ENCODE peak calls at places on chromosomes 11 and 22, in seven cellular contexts. V is IMR-90, P is mesendoderm, R is mesenchymal stem cell, T is trophoblast cell, O is neuronal stem cell, F is H9. Q is an unnamed sample.

GRCh38 chr11:2575611-2576051 is 124.2 kb downstream of the KCNQ1OT1 start:
- DNase-seq in V (no peak), P (no peak), R (no peak), T (no peak), O (no peak), F (peak), Q (no peak)

GRCh38 chr22:26259510-26259909 is 90.2 kb downstream of the SEZ6L start:
- DNase-seq in V (peak), P (peak), R (no peak), T (peak), O (peak), F (peak), Q (peak)

GRCh38 chr22:45842141-45842831 is 134.7 kb downstream of the WNT7B start:
- DNase-seq in V (peak), P (no peak), R (peak), T (peak), O (no peak), F (no peak), Q (no peak)

GRCh38 chr11:1640076-1640946 is 10.7 kb downstream of the KRTAP5-5 start:
- DNase-seq in V (no peak), P (peak), R (peak), T (peak), O (peak), F (peak), Q (peak)

GRCh38 chr22:38415561-38416321 is 39.3 kb downstream of the KCNJ4 start:
- DNase-seq in V (no peak), P (peak), R (no peak), T (no peak), O (no peak), F (peak), Q (no peak)

GRCh38 chr11:114847599-114847998 is 169.3 kb downstream of the NXPE2 start:
- DNase-seq in V (no peak), P (peak), R (no peak), T (no peak), O (no peak), F (no peak), Q (no peak)

GRCh38 chr11:46240861-46241260 is 36.6 kb upstream of the CREB3L1 start:
- DNase-seq in V (no peak), P (peak), R (peak), T (no peak), O (no peak), F (no peak), Q (no peak)

GRCh38 chr11:92384316-92384715 is 159.7 kb downstream of the FAT3 start:
- DNase-seq in V (peak), P (no peak), R (peak), T (no peak), O (no peak), F (no peak), Q (no peak)

GRCh38 chr11:126127898-126128297 is 65.2 kb upstream of the CDON start:
- DNase-seq in V (no peak), P (no peak), R (no peak), T (no peak), O (no peak), F (no peak), Q (no peak)

GRCh38 chr22:46686221-46686872 is 51.7 kb downstream of the CERK start:
- DNase-seq in V (no peak), P (no peak), R (no peak), T (no peak), O (no peak), F (no peak), Q (no peak)

GRCh38 chr11:92681606-92682005 is 287.8 kb upstream of the MTNR1B start:
- DNase-seq in V (no peak), P (peak), R (no peak), T (no peak), O (no peak), F (no peak), Q (no peak)

GRCh38 chr11:91435694-91436375 is 788.8 kb upstream of the FAT3 start:
- DNase-seq in V (no peak), P (peak), R (no peak), T (no peak), O (no peak), F (no peak), Q (peak)

GRCh38 chr11:64563966-64564365 is 27.1 kb upstream of the SLC22A12 start:
- DNase-seq in V (no peak), P (no peak), R (no peak), T (no peak), O (no peak), F (no peak), Q (no peak)

GRCh38 chr22:32801436-32802290 is at the start of gene TIMP3:
- DNase-seq in V (peak), P (peak), R (peak), T (peak), O (peak), F (peak), Q (peak)

GRCh38 chr22:27800250-27801131 is 1.1 kb downstream of the MN1 start:
- DNase-seq in V (no peak), P (no peak), R (peak), T (no peak), O (peak), F (no peak), Q (no peak)

GRCh38 chr11:63763506-63764200 is 4.9 kb downstream of the ZFTA start:
- DNase-seq in V (no peak), P (peak), R (no peak), T (no peak), O (peak), F (peak), Q (no peak)

GRCh38 chr11:25423436-25424184 is 908.3 kb upstream of the ANO3 start:
- DNase-seq in V (peak), P (peak), R (peak), T (peak), O (no peak), F (no peak), Q (no peak)

GRCh38 chr11:66617148-66617814 is 851 bp downstream of the RBM14 start:
- DNase-seq in V (no peak), P (no peak), R (no peak), T (peak), O (no peak), F (no peak), Q (no peak)

GRCh38 chr11:64856382-64857227 is 12.2 kb upstream of the CDC42BPG start:
- DNase-seq in V (peak), P (peak), R (peak), T (peak), O (no peak), F (no peak), Q (no peak)

GRCh38 chr11:3995949-3996554 is 98.5 kb upstream of the RRM1 start:
- DNase-seq in V (peak), P (peak), R (peak), T (peak), O (no peak), F (no peak), Q (no peak)

GRCh38 chr11:68373810-68374501 is 61.6 kb downstream of the LRP5 start:
- DNase-seq in V (peak), P (no peak), R (peak), T (no peak), O (no peak), F (no peak), Q (no peak)

GRCh38 chr22:42167066-42167465 is 36.5 kb upstream of the CYP2D6 start:
- DNase-seq in V (no peak), P (no peak), R (no peak), T (no peak), O (no peak), F (no peak), Q (no peak)

GRCh38 chr11:118882489-118882888 is 1.2 kb upstream of the CXCR5 start:
- DNase-seq in V (no peak), P (no peak), R (peak), T (no peak), O (no peak), F (no peak), Q (no peak)

GRCh38 chr22:39960791-39961746 is 872 bp downstream of the TMA7B start:
- DNase-seq in V (peak), P (no peak), R (peak), T (peak), O (no peak), F (no peak), Q (no peak)

GRCh38 chr11:69140635-69141034 is 15.1 kb upstream of the SMIM38 start:
- DNase-seq in V (no peak), P (no peak), R (no peak), T (no peak), O (no peak), F (no peak), Q (no peak)

GRCh38 chr22:36325163-36326031 is 62.4 kb downstream of the MYH9 start:
- DNase-seq in V (peak), P (no peak), R (peak), T (no peak), O (no peak), F (no peak), Q (no peak)

GRCh38 chr11:2525166-2525861 is 80.5 kb downstream of the KCNQ1 start:
- DNase-seq in V (no peak), P (no peak), R (no peak), T (no peak), O (no peak), F (peak), Q (no peak)

GRCh38 chr11:116849060-116849459 is 11.6 kb upstream of the APOA1 start:
- DNase-seq in V (no peak), P (no peak), R (no peak), T (no peak), O (no peak), F (no peak), Q (no peak)

GRCh38 chr11:66363805-66364535 is 7.6 kb downstream of the SLC29A2 start:
- DNase-seq in V (no peak), P (peak), R (no peak), T (peak), O (no peak), F (peak), Q (peak)

GRCh38 chr11:128933481-128934178 is 9.0 kb downstream of the TP53AIP1 start:
- DNase-seq in V (no peak), P (no peak), R (no peak), T (no peak), O (no peak), F (no peak), Q (no peak)

GRCh38 chr11:48109046-48109666 is 107.5 kb upstream of the OR4B1 start:
- DNase-seq in V (peak), P (peak), R (peak), T (peak), O (no peak), F (no peak), Q (peak)

GRCh38 chr22:47200273-47201051 is 438.0 kb downstream of the TBC1D22A start:
- DNase-seq in V (no peak), P (no peak), R (no peak), T (no peak), O (no peak), F (no peak), Q (no peak)

DNA sequence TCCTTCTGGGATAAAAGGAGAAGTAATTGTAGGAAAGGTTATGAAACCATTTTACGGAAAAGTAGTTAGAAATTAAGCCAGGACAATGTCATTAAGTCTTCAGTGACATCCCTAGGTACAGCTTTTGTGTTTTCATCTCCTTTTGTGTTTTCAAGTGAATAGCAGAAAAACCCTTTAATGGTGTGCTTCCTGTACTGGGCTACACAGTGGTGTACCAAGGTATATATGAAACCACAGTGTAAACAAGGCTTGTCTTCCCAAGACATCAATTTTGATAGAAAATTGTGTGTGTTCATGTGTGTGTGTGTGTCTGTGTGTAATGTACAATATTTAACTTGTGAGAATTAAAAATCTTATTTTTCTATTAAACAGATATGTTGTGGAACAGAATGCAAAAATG is 8.9 kb downstream of the MRPL17 start:
- DNase-seq in V (no peak), P (no peak), R (no peak), T (no peak), O (no peak), F (no peak), Q (no peak)
- H4K8ac ChIP-seq in V (no peak), P (no peak), R (no peak), T (no peak), O (no peak), F (no peak), Q (no peak)

DNA sequence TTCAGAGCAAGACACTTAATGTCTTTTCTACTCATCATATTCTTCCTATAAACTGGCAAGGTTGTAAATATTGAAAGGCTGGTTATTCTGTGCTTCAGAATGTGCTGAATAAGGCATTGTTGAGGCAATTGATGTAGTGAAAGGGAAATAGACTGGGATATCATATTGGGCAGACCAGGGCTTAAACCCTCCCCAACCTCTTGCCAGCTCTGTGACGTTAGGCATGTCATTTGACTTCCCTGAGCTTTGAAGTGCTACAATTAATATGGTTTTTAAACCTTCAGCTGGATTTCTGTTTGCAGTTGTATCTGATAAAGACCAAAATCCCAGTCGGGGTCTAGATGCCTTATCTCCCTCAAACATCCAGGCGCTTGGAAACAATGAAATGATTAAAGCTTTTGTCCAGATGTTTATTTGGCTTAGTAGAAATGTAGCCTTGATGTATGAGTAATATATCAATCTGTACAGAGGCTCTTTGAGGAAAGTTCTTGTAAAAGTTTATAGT is 208.1 kb downstream of the DBX1 start:
- DNase-seq in V (no peak), P (peak), R (no peak), T (no peak), O (no peak), F (no peak), Q (no peak)
- H4K8ac ChIP-seq in V (no peak), P (no peak), R (no peak), T (no peak), O (no peak), F (no peak), Q (no peak)

GRCh38 chr11:14698771-14699170 is 55.2 kb downstream of the PDE3B start:
- DNase-seq in V (no peak), P (no peak), R (no peak), T (no peak), O (no peak), F (no peak), Q (no peak)

GRCh38 chr11:14703731-14704130 is 60.1 kb downstream of the PDE3B start:
- DNase-seq in V (no peak), P (peak), R (no peak), T (no peak), O (no peak), F (no peak), Q (no peak)

GRCh38 chr11:14702760-14703159 is 59.2 kb downstream of the PDE3B start:
- DNase-seq in V (no peak), P (no peak), R (no peak), T (no peak), O (no peak), F (no peak), Q (no peak)

DNA sequence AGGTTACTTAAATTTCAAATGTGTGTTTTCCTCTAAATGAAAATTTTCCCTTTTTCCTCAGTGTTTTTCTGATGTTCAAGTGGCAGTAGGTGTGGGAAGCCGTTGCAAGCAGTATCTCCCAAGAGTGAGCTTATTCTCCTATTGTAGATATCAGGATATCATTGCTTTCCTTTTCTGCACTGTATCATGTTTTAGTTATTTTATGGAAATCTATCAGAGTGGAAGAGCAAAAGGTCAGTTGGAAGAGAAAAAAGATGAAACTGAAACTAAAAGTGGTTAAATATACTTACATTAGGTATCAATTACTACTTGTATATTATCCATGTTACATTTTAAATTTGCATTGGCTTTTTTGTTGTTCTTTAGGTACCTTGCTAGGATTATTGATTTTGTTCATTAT is 57.0 kb downstream of the PDE3B start:
- DNase-seq in V (no peak), P (no peak), R (no peak), T (no peak), O (no peak), F (no peak), Q (no peak)
- H4K8ac ChIP-seq in V (no peak), P (no peak), R (no peak), T (no peak), O (no peak), F (no peak), Q (no peak)

GRCh38 chr11:111737180-111737876 is 28.9 kb downstream of the PPP2R1B start:
- DNase-seq in V (no peak), P (no peak), R (no peak), T (no peak), O (no peak), F (no peak), Q (no peak)
- H4K8ac ChIP-seq in V (peak), P (no peak), R (no peak), T (peak), O (no peak), F (no peak), Q (no peak)